ENCODE peak calls at places on chromosomes 16 and 17, in five cellular contexts. A is Peyer's patch, H is BE2C, Y is H9, U is gastrocnemius medialis. W is an unnamed sample. For H3K9me3, the result is how much of the 10 kb centered on the place peaks cover.

GRCh38 chr17:78962345-78962983 is 17.3 kb downstream of the LGALS3BP start:
- DNase-seq in H (no peak), U (no peak), A (peak), Y (peak), W (peak)

GRCh38 chr16:11085025-11085485 is 140.7 kb downstream of the CLEC16A start:
- DNase-seq in Y (no peak), U (no peak), H (no peak), A (no peak), W (no peak)

GRCh38 chr16:5056347-5056746 is 9.4 kb downstream of the C16orf89 start:
- DNase-seq in H (peak), Y (peak), A (no peak), U (no peak), W (peak)

GRCh38 chr16:54739381-54739780 is 191.3 kb upstream of the IRX5 start:
- DNase-seq in A (no peak), H (no peak), Y (no peak), U (no peak), W (no peak)

GRCh38 chr16:9422769-9423513 is 331.5 kb downstream of the HAPSTR1 start:
- DNase-seq in A (peak), U (no peak), Y (no peak), H (no peak), W (peak)

GRCh38 chr17:52157161-52157560 is 1.4 kb downstream of the CA10 start:
- DNase-seq in Y (peak), A (no peak), U (no peak), H (no peak), W (no peak)

GRCh38 chr17:76540381-76541300 is 797 bp downstream of the PRCD start:
- DNase-seq in H (peak), U (peak), A (peak), Y (peak), W (peak)

GRCh38 chr17:17073627-17074521 is 31.6 kb downstream of the MPRIP start:
- DNase-seq in U (peak), A (peak), H (no peak), Y (no peak), W (no peak)

GRCh38 chr17:19928299-19928698 is 49.3 kb downstream of the AKAP10 start:
- DNase-seq in U (no peak), Y (no peak), H (no peak), A (no peak), W (no peak)

GRCh38 chr17:17845046-17845775 is 8.4 kb upstream of the SREBF1 start:
- DNase-seq in A (no peak), H (no peak), U (no peak), Y (no peak), W (no peak)

GRCh38 chr16:29834079-29834478 is 13.8 kb downstream of the MVP start:
- DNase-seq in A (no peak), Y (no peak), H (no peak), U (no peak), W (no peak)

GRCh38 chr16:10003486-10003885 is 178.7 kb downstream of the GRIN2A start:
- DNase-seq in H (no peak), A (no peak), Y (no peak), U (no peak), W (no peak)

GRCh38 chr16:28264656-28265055 is 27.7 kb upstream of the SBK1 start:
- DNase-seq in Y (peak), A (no peak), U (peak), H (no peak), W (peak)

GRCh38 chr17:45307290-45308015 is 9.4 kb downstream of the MAP3K14 start:
- DNase-seq in H (no peak), Y (no peak), A (no peak), U (peak), W (peak)

GRCh38 chr17:35793257-35793656 is 2.2 kb downstream of the MMP28 start:
- DNase-seq in A (no peak), H (no peak), Y (peak), U (no peak), W (no peak)

GRCh38 chr17:59776577-59776976 is 69.1 kb downstream of the VMP1 start:
- DNase-seq in Y (no peak), H (no peak), U (no peak), A (no peak), W (no peak)

GRCh38 chr16:23482778-23483177 is 27.5 kb downstream of the GGA2 start:
- DNase-seq in U (no peak), Y (no peak), A (no peak), H (no peak), W (no peak)

GRCh38 chr16:83797013-83797412 is 10.8 kb upstream of the HSBP1 start:
- DNase-seq in A (no peak), U (no peak), H (no peak), Y (no peak), W (no peak)

GRCh38 chr16:2963611-2964415 is at the start of gene KREMEN2:
- DNase-seq in H (peak), U (no peak), A (no peak), Y (peak), W (no peak)

GRCh38 chr16:69406780-69407331 is 17.6 kb upstream of the CYB5B start:
- DNase-seq in Y (peak), A (no peak), H (peak), U (no peak), W (no peak)

GRCh38 chr17:40350410-40351184 is 13.9 kb downstream of the GJD3 start:
- DNase-seq in Y (no peak), A (no peak), H (peak), U (no peak), W (no peak)

GRCh38 chr16:84143081-84143480 is 1.9 kb downstream of the HSDL1 start:
- DNase-seq in U (no peak), H (no peak), A (no peak), Y (no peak), W (no peak)

GRCh38 chr17:33140413-33141099 is 148.9 kb downstream of the SPACA3 start:
- DNase-seq in Y (no peak), U (no peak), A (no peak), H (no peak), W (no peak)

GRCh38 chr17:17175917-17176316 is 30.2 kb downstream of the PLD6 start:
- DNase-seq in H (no peak), A (peak), U (no peak), Y (no peak), W (no peak)

GRCh38 chr17:27657620-27658019 is 26.6 kb downstream of the LGALS9 start:
- DNase-seq in A (no peak), U (no peak), Y (no peak), H (no peak), W (no peak)

GRCh38 chr16:10646581-10647263 is 48.0 kb downstream of the TEKT5 start:
- DNase-seq in Y (no peak), U (no peak), H (no peak), A (no peak), W (peak)

GRCh38 chr17:40320771-40321501 is 12.0 kb downstream of the RARA start:
- DNase-seq in Y (no peak), H (no peak), A (peak), U (peak), W (no peak)

GRCh38 chr16:3988824-3989223 is 108.3 kb upstream of the CREBBP start:
- DNase-seq in U (no peak), Y (no peak), H (no peak), A (no peak), W (no peak)

GRCh38 chr17:81582341-81582740 is 30.2 kb upstream of the FAAP100 start:
- DNase-seq in A (no peak), Y (no peak), H (no peak), U (no peak), W (no peak)

GRCh38 chr16:21626659-21627277 is 25.6 kb downstream of the IGSF6 start:
- DNase-seq in Y (no peak), A (no peak), U (no peak), H (peak), W (peak)

GRCh38 chr17:29933379-29933778 is 3.4 kb upstream of the SSH2 start:
- DNase-seq in U (no peak), H (no peak), A (no peak), Y (peak), W (peak)

GRCh38 chr17:73192219-73192893 is 499 bp upstream of the COG1 start:
- DNase-seq in Y (peak), H (peak), A (peak), U (peak), W (peak)

GRCh38 chr16:68064791-68065365 is 20.3 kb upstream of the NFATC3 start:
- DNase-seq in U (peak), H (peak), Y (peak), A (peak), W (peak)

GRCh38 chr17:40331743-40332641 is 23.0 kb downstream of the RARA start:
- DNase-seq in Y (no peak), U (peak), H (peak), A (no peak), W (no peak)

GRCh38 chr16:35510701-35511100 is 2051.3 kb downstream of the TP53TG3F start:
- DNase-seq in Y (no peak), H (no peak), U (no peak), A (no peak), W (no peak)
- H3K9me3 ChIP-seq in Y (half or more), H (under half), U (under half), A (under half), W (under half)

GRCh38 chr17:61586031-61586566 is 4.9 kb downstream of the NACA2 start:
- DNase-seq in Y (no peak), U (no peak), A (no peak), H (no peak), W (no peak)
- H3K9me3 ChIP-seq in Y (under half), U (under half), A (under half), H (under half), W (under half)

DNA sequence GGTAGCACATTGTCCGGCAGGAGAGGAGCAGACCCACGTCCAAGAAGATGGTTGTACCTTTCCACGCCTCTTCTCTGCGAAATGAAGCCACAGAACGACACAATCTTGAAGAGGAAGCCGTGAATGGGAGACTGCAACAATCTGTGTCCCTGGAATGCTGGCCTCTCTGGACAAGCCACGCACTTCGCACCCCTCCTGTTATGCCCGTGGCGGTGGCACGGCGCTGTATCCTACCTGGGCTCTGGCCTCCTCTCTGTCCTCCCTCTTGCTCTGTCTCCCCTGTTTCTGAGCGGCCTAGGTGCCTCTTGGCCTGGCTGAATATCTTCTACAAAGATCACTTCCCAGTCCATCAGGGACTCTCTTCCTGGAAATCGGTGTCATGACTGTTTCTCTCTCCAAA is 717.8 kb downstream of the KCNJ18 start:
- DNase-seq in H (no peak), A (no peak), Y (no peak), U (no peak), W (no peak)
- H3K9me3 ChIP-seq in H (under half), A (under half), Y (half or more), U (under half), W (under half)

GRCh38 chr17:21677126-21677910 is 15.0 kb upstream of the KCNJ18 start:
- DNase-seq in A (peak), Y (no peak), U (no peak), H (no peak), W (no peak)
- H3K9me3 ChIP-seq in A (under half), Y (half or more), U (under half), H (under half), W (under half)

GRCh38 chr17:48520631-48521045 is 10.2 kb downstream of the HOXB1 start:
- DNase-seq in Y (peak), A (no peak), H (no peak), U (no peak), W (no peak)
- H3K9me3 ChIP-seq in Y (under half), A (under half), H (under half), U (under half), W (under half)

GRCh38 chr16:87657621-87658192 is 55.4 kb downstream of the JPH3 start:
- DNase-seq in A (no peak), U (no peak), Y (peak), H (no peak), W (no peak)
- H3K9me3 ChIP-seq in A (under half), U (under half), Y (under half), H (under half), W (under half)

GRCh38 chr17:22514315-22514714 is 822.0 kb downstream of the KCNJ18 start:
- DNase-seq in Y (no peak), H (no peak), A (no peak), U (no peak), W (no peak)

GRCh38 chr17:22512506-22512905 is 820.2 kb downstream of the KCNJ18 start:
- DNase-seq in U (no peak), Y (no peak), A (no peak), H (no peak), W (no peak)

GRCh38 chr17:22512057-22512456 is 819.7 kb downstream of the KCNJ18 start:
- DNase-seq in Y (no peak), U (no peak), A (no peak), H (no peak), W (no peak)

GRCh38 chr17:22511431-22511830 is 819.1 kb downstream of the KCNJ18 start:
- DNase-seq in Y (no peak), A (no peak), U (no peak), H (no peak), W (no peak)

GRCh38 chr17:22512997-22513538 is 820.7 kb downstream of the KCNJ18 start:
- DNase-seq in U (no peak), Y (no peak), H (no peak), A (no peak), W (no peak)
- H3K9me3 ChIP-seq in U (under half), Y (half or more), H (under half), A (under half), W (under half)

GRCh38 chr17:43845772-43846171 is 1.2 kb upstream of the CD300LG start:
- DNase-seq in H (no peak), U (no peak), Y (no peak), A (no peak), W (no peak)
- H3K9me3 ChIP-seq in H (under half), U (under half), Y (under half), A (under half), W (under half)

DNA sequence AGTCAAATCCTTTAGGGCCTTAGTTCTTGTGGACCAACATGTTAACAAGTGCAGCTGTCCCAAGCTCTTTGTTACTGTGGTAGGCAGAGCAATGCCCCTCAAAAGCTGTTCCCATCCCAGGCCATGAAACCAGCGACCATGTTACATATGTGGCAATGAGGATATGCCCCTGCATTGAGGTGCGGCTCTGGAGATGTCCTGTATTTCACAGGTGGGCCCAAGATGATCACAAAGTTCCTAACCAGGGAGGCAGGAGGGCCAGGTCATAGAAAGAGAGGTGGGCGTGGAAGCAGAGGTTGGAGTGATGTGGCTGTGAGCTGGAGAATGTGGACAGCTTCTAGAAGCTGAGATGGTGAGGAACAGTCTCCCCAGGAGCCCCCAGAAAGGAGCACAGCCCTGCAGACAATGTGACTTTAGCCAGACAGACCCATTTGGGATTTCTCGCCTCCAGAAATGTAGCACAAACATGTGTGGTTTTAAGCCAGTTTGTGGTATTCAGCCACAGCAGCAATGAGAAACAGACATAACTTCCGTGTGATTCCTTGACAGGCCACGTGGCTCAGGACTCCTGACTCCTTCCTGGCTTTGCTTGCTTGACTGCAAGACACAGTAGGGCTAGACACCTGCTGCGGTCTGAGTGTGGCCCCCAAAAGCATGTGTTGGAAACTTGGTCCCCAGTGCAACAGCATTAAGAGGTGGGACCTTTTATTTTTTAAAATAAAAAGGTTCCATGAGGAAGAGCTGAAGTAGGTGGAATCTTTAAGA is 778.3 kb downstream of the KCNJ18 start:
- DNase-seq in U (no peak), H (no peak), A (no peak), Y (no peak), W (no peak)
- H3K9me3 ChIP-seq in U (under half), H (under half), A (under half), Y (half or more), W (under half)

W was measured in small intestine.